ENCODE peak calls at places on chromosomes 5 and 9, in seven cellular contexts. M is HCT116, P is Peyer's patch, Y is fibroblast of mammary gland, X is cardiac muscle cell, O is WTC11, U is psoas muscle. W is an unnamed sample.

GRCh38 chr9:124008855-124009834 is 2.4 kb upstream of the LHX2 start:
- DNase-seq in X (no peak), O (peak), U (no peak), M (no peak), P (no peak), Y (no peak), W (no peak)

GRCh38 chr5:138955013-138955660 is 80.0 kb upstream of the LRRTM2 start:
- DNase-seq in P (no peak), X (no peak), U (no peak), Y (no peak), M (no peak), O (no peak), W (no peak)

GRCh38 chr5:147688965-147689364 is 93.6 kb downstream of the JAKMIP2 start:
- DNase-seq in X (peak), U (no peak), M (no peak), O (no peak), Y (peak), P (no peak), W (peak)

GRCh38 chr5:78002690-78003089 is 226.6 kb upstream of the TBCA start:
- DNase-seq in X (no peak), M (no peak), O (no peak), Y (no peak), P (no peak), U (no peak), W (no peak)

GRCh38 chr9:34991833-34992375 is 2.4 kb downstream of the DNAJB5 start:
- DNase-seq in X (peak), O (peak), P (no peak), M (peak), U (peak), Y (no peak), W (no peak)

GRCh38 chr5:125401724-125402622 is 655.5 kb upstream of the ZNF608 start:
- DNase-seq in X (peak), P (no peak), O (no peak), U (no peak), Y (peak), M (no peak), W (no peak)

GRCh38 chr5:115168829-115169391 is 798 bp downstream of the TRIM36 start:
- DNase-seq in X (no peak), Y (no peak), P (no peak), M (no peak), U (no peak), O (peak), W (no peak)

GRCh38 chr5:64166201-64166959 is 737 bp downstream of the RNF180 start:
- DNase-seq in P (no peak), O (no peak), M (no peak), Y (peak), X (peak), U (no peak), W (no peak)

GRCh38 chr5:101535626-101536025 is 632.5 kb upstream of the ST8SIA4 start:
- DNase-seq in M (no peak), Y (peak), U (no peak), O (no peak), P (no peak), X (no peak), W (no peak)

GRCh38 chr9:14315754-14316573 is 2.0 kb upstream of the NFIB start:
- DNase-seq in U (peak), X (peak), P (no peak), M (no peak), O (peak), Y (peak), W (no peak)

GRCh38 chr9:2662496-2662895 is 40.9 kb downstream of the VLDLR start:
- DNase-seq in U (no peak), X (no peak), Y (no peak), P (no peak), M (no peak), O (peak), W (no peak)

GRCh38 chr5:10677533-10677932 is 83.5 kb downstream of the DAP start:
- DNase-seq in U (no peak), M (no peak), X (no peak), O (no peak), Y (no peak), P (no peak), W (no peak)

GRCh38 chr5:153498516-153498915 is 8.0 kb downstream of the GRIA1 start:
- DNase-seq in M (no peak), O (no peak), P (no peak), X (peak), Y (peak), U (no peak), W (no peak)

GRCh38 chr9:132124800-132125199 is 37.1 kb upstream of the NTNG2 start:
- DNase-seq in X (no peak), M (no peak), Y (no peak), O (no peak), U (no peak), P (no peak), W (no peak)

GRCh38 chr9:127575875-127576778 is 36.0 kb upstream of the STXBP1 start:
- DNase-seq in X (no peak), U (no peak), P (no peak), M (no peak), Y (no peak), O (no peak), W (no peak)

GRCh38 chr5:60455589-60455988 is 244.4 kb downstream of the DEPDC1B start:
- DNase-seq in U (no peak), O (no peak), X (no peak), P (no peak), M (no peak), Y (no peak), W (no peak)

GRCh38 chr9:37949576-37949975 is 45.6 kb upstream of the SLC25A51 start:
- DNase-seq in U (no peak), M (no peak), O (no peak), Y (no peak), X (no peak), P (no peak), W (no peak)

GRCh38 chr5:88826959-88827585 is 55.9 kb downstream of the MEF2C start:
- DNase-seq in Y (peak), P (peak), X (peak), M (peak), U (no peak), O (no peak), W (no peak)

GRCh38 chr9:91255327-91255726 is 106.4 kb downstream of the AUH start:
- DNase-seq in U (no peak), O (no peak), Y (peak), M (no peak), X (peak), P (no peak), W (no peak)

GRCh38 chr9:131621551-131622321 is 76.4 kb downstream of the PRRT1B start:
- DNase-seq in U (no peak), M (no peak), Y (no peak), X (no peak), O (no peak), P (peak), W (no peak)

GRCh38 chr9:3331801-3332200 is 194.0 kb downstream of the RFX3 start:
- DNase-seq in P (no peak), X (no peak), U (no peak), M (peak), O (peak), Y (no peak), W (no peak)

GRCh38 chr5:102778478-102778877 is 23.4 kb downstream of the PAM start:
- DNase-seq in X (peak), M (no peak), Y (peak), U (no peak), O (no peak), P (no peak), W (no peak)

GRCh38 chr5:115831163-115831768 is 10.1 kb downstream of the ATG12 start:
- DNase-seq in X (peak), O (no peak), P (no peak), U (no peak), Y (peak), M (no peak), W (no peak)

GRCh38 chr5:112024769-112025168 is 267.8 kb upstream of the NREP start:
- DNase-seq in O (no peak), Y (no peak), M (no peak), X (no peak), U (no peak), P (no peak), W (no peak)

GRCh38 chr9:123253204-123253603 is 15.2 kb downstream of the STRBP start:
- DNase-seq in M (no peak), U (no peak), X (no peak), O (no peak), P (no peak), Y (no peak), W (no peak)

GRCh38 chr9:94096819-94097577 is 12.7 kb downstream of the PTPDC1 start:
- DNase-seq in P (no peak), U (no peak), Y (peak), O (no peak), M (no peak), X (no peak), W (no peak)

GRCh38 chr5:161058751-161059150 is 206.7 kb upstream of the ATP10B start:
- DNase-seq in Y (peak), M (no peak), P (no peak), X (no peak), O (no peak), U (no peak), W (no peak)

GRCh38 chr9:101514056-101514455 is 19.6 kb upstream of the RNF20 start:
- DNase-seq in X (peak), Y (no peak), U (no peak), P (no peak), M (no peak), O (no peak), W (no peak)

GRCh38 chr5:178839319-178839704 is 20.4 kb upstream of the ZNF354B start:
- DNase-seq in Y (peak), X (peak), O (peak), M (peak), U (peak), P (peak), W (no peak)

GRCh38 chr5:35117960-35118359 is 70.2 kb upstream of the AGXT2 start:
- DNase-seq in Y (peak), P (no peak), U (no peak), X (peak), O (no peak), M (no peak), W (no peak)

GRCh38 chr5:134141346-134142050 is 27.0 kb downstream of the TCF7 start:
- DNase-seq in M (no peak), O (no peak), P (peak), X (no peak), Y (peak), U (no peak), W (no peak)

GRCh38 chr9:99235874-99236627 is 14.0 kb downstream of the SEC61B start:
- DNase-seq in X (no peak), O (no peak), P (peak), M (no peak), U (no peak), Y (no peak), W (no peak)

GRCh38 chr9:18368206-18368605 is 105.7 kb upstream of the ADAMTSL1 start:
- DNase-seq in X (no peak), U (no peak), O (no peak), P (no peak), M (no peak), Y (peak), W (no peak)

GRCh38 chr5:10663531-10664183 is 97.4 kb downstream of the DAP start:
- DNase-seq in M (no peak), O (no peak), U (no peak), X (peak), Y (peak), P (no peak), W (no peak)

GRCh38 chr5:77630246-77631165 is 8.0 kb downstream of the OTP start:
- DNase-seq in U (peak), M (peak), O (peak), X (no peak), Y (no peak), P (peak), W (no peak)

GRCh38 chr5:98769256-98770157 is 4.0 kb upstream of the RGMB start:
- DNase-seq in O (peak), P (peak), Y (peak), U (peak), M (no peak), X (peak), W (no peak)

GRCh38 chr5:82862247-82862646 is 214.9 kb downstream of the TMEM167A start:
- DNase-seq in P (no peak), X (no peak), M (no peak), Y (no peak), O (no peak), U (no peak), W (no peak)

GRCh38 chr5:80884086-80884813 is 75.9 kb upstream of the RASGRF2 start:
- DNase-seq in M (no peak), U (no peak), P (no peak), X (no peak), Y (no peak), O (no peak), W (no peak)
- TF ChIP-seq CTCF in M (no peak), U (no peak), P (no peak), X (no peak), Y (no peak), O (no peak), W (no peak)

GRCh38 chr9:27542519-27542918 is 12.9 kb upstream of the MOB3B start:
- DNase-seq in O (no peak), U (no peak), Y (no peak), M (no peak), X (no peak), P (no peak), W (no peak)

GRCh38 chr9:27545471-27545870 is 15.9 kb upstream of the MOB3B start:
- DNase-seq in U (no peak), O (no peak), Y (no peak), P (no peak), M (no peak), X (no peak), W (no peak)

GRCh38 chr9:27549196-27549737 is 19.7 kb upstream of the MOB3B start:
- DNase-seq in U (no peak), X (peak), Y (peak), P (no peak), O (no peak), M (no peak), W (no peak)

DNA sequence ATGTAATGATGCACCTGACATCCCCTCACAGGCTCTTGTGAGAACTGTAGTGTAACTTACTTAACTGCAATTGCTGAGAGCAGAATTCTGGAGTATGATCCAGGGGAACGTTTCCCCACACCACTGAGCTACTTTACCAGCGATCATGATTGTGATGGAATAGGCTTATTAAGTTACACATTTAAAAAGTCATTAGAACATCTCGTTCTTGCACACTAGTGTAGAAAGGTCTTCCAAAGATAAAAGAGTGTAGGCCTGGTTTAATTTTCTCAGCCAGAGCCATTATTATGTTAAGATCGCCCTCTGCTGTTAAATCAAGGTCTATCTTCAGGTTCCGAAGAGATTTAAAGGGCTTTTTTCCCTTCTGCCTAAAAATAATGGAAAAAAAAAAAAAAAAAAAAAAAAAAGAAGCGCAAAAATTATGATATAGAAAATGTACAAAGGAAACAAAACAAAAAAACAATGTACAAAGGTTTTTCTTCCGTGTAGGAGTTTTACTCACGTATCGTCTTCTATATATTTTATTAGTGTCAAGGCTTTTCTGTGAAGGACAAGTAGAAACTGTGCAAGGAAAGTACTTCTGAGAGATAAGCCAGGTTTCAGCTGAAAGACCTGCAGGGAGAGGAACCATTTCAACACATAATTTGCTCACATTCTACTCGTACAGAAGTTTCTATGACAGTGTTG is 18.6 kb upstream of the MOB3B start:
- DNase-seq in P (no peak), Y (peak), X (peak), O (no peak), U (no peak), M (peak), W (no peak)
- TF ChIP-seq CTCF in P (peak), Y (peak), X (peak), O (peak), U (peak), M (peak), W (peak)

DNA sequence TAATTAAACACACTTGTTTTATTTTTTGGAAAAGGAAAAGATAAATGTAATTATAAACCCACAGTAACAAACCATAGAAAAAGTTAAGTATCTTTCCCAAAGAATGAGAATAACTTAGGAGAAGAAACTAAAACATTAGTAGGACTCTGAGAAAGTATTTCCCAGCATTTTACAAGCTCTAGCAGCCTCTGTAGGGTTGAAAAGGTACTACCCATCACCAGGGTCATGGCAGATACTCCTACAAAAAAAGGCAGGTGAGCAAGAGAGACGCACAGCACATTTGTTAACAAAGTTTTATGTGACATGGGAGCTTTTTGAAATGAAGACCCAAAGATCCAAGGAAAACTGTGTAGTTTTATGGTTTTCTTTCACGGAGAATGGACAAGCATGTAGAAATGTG is 77.7 kb upstream of the FAM169A start:
- DNase-seq in X (no peak), U (no peak), Y (no peak), P (no peak), M (no peak), O (no peak), W (no peak)
- TF ChIP-seq CTCF in X (peak), U (no peak), Y (peak), P (peak), M (peak), O (no peak), W (no peak)

GRCh38 chr5:143201589-143201988 is 201.9 kb downstream of the NR3C1 start:
- DNase-seq in Y (peak), O (no peak), U (no peak), M (no peak), P (no peak), X (peak), W (no peak)
- TF ChIP-seq CTCF in Y (no peak), O (no peak), U (no peak), M (no peak), P (no peak), X (no peak), W (no peak)

DNA sequence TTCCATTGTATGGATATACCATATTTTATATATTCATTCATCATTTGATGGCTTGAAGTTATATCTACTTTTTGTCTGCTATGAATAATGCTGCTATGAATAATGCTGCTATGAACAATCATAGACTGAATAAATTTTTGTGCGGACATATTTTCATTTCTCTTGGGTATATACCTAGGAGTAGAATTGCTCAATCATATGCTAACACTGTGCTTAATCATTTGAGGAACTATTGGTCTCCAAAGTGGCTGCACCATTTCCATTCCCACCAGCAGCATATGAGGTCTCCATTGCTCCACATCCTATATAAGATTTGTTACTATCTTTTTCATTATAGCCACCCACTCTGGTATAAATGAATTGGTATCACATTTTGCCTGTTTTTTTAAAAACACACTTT is 18.3 kb upstream of the TEK start:
- DNase-seq in P (no peak), X (no peak), Y (no peak), M (no peak), O (no peak), U (no peak), W (no peak)
- TF ChIP-seq CTCF in P (no peak), X (no peak), Y (no peak), M (no peak), O (no peak), U (no peak), W (no peak)

GRCh38 chr5:80343067-80343466 is 23.3 kb downstream of the SPZ1 start:
- DNase-seq in M (peak), X (no peak), U (no peak), Y (peak), O (no peak), P (no peak), W (no peak)

GRCh38 chr5:80341376-80341775 is 21.6 kb downstream of the SPZ1 start:
- DNase-seq in P (no peak), Y (no peak), X (no peak), U (no peak), O (no peak), M (no peak), W (no peak)

DNA sequence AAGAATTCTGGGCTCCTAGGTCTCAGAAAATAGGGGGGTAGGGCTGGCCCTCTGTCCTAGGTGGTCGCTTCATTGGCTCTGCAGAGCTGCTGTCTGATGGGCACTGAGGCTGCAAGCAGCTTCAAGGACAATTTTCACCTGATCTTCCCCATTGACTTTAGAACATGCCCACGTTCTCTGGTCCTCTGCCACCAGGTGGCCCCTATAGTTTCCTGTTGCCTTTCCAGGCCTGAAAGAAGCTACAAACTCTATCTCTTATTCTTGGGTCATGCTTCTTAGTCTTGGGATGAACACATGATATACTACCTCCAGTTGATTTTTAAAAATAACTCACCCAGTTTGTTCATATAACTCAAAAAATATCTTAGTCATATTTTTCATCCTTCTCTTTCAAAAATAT is 26.3 kb downstream of the SPZ1 start:
- DNase-seq in U (no peak), Y (peak), P (peak), O (peak), X (peak), M (peak), W (no peak)
- TF ChIP-seq CTCF in U (peak), Y (peak), P (no peak), O (peak), X (peak), M (peak), W (no peak)

DNA sequence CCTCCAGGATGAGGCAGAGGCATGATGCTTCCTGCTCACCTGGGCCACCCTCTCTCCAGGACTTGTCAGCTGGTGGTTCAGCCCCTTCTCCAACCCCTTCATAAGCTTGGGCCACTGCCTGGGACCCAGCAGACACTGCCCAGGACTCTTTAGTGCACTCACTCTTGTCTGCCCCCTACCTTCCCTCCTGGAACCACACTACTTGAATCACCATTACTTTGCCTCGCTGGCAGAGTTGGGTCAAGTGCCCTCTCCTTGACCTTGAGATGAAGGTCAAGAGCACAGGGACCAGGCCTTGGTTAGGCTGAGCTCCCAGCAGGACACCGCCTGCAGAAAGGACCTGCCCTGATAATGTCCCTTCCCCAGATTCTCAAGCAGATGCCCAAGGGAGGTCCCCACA is 8.5 kb upstream of the ENDOG start:
- DNase-seq in Y (no peak), M (no peak), X (no peak), U (no peak), P (no peak), O (no peak), W (no peak)
- TF ChIP-seq CTCF in Y (no peak), M (no peak), X (no peak), U (no peak), P (no peak), O (no peak), W (no peak)

W was measured in thoracic aorta.